ENCODE peak calls at places on chromosomes 13 and 19, in nine cellular contexts. U is amygdala; L is caudate nucleus; B is choroid plexus epithelial cell; K is A549; Z is AG08396; I is DMS53; W is IMR-90; H is stimulated activated CD8-positive, alpha-beta memory T cell treated with anti-CD3 and anti-CD28 coated beads, Interleukin-15, amount 100 ng/mL, for 24 hours. S is an unnamed sample.

GRCh38 chr13:48131481-48131992 is 36.6 kb upstream of the MED4 start:
- DNase-seq in U (no peak), L (no peak), B (peak; percentile 21), K (no peak), Z (no peak), I (no peak), W (no peak), H (no peak), S (no peak)

GRCh38 chr19:16338470-16339360 is 14.1 kb downstream of the KLF2 start:
- DNase-seq in U (no peak), L (no peak), B (peak; percentile 78), K (peak; percentile 66), Z (peak; percentile 89), I (no peak), W (peak; percentile 96), H (no peak), S (no peak)

GRCh38 chr19:39498262-39499081 is at the start of gene DLL3:
- DNase-seq in U (peak; percentile 18), L (no peak), B (peak; percentile 11), K (no peak), Z (no peak), I (peak; percentile 97), W (peak; percentile 7), H (no peak), S (no peak)

GRCh38 chr13:51767100-51767499 is 36.9 kb downstream of the DHRS12 start:
- DNase-seq in U (no peak), L (no peak), B (no peak), K (no peak), Z (no peak), I (no peak), W (no peak), H (no peak), S (no peak)

GRCh38 chr13:113034451-113035208 is 65.6 kb downstream of the MCF2L start:
- DNase-seq in U (peak; percentile 35), L (no peak), B (peak; percentile 70), K (peak; percentile 54), Z (peak; percentile 90), I (no peak), W (peak; percentile 56), H (no peak), S (no peak)

GRCh38 chr19:23310729-23311211 is 60.6 kb upstream of the ZNF724 start:
- DNase-seq in U (no peak), L (no peak), B (no peak), K (no peak), Z (no peak), I (no peak), W (no peak), H (no peak), S (no peak)

GRCh38 chr13:65091031-65091430 is 2139.1 kb downstream of the PCDH9 start:
- DNase-seq in U (no peak), L (no peak), B (no peak), K (no peak), Z (no peak), I (no peak), W (no peak), H (no peak), S (no peak)

GRCh38 chr19:19371056-19371455 is 34.4 kb upstream of the GATAD2A start:
- DNase-seq in U (no peak), L (no peak), B (no peak), K (no peak), Z (no peak), I (no peak), W (no peak), H (no peak), S (no peak)

GRCh38 chr19:28290963-28291657 is 921.8 kb downstream of the UQCRFS1 start:
- DNase-seq in U (no peak), L (no peak), B (peak; percentile 30), K (no peak), Z (no peak), I (no peak), W (no peak), H (no peak), S (no peak)

GRCh38 chr19:42461700-42462324 is 19.1 kb upstream of the CXCL17 start:
- DNase-seq in U (peak; percentile 73), L (peak; percentile 53), B (no peak), K (no peak), Z (no peak), I (no peak), W (no peak), H (no peak), S (peak; percentile 87)

GRCh38 chr13:24764276-24764630 is 284 bp downstream of the RNF17 start:
- DNase-seq in U (no peak), L (no peak), B (no peak), K (no peak), Z (no peak), I (no peak), W (no peak), H (no peak), S (no peak)

GRCh38 chr13:39073983-39074382 is 35.7 kb downstream of the NHLRC3 start:
- DNase-seq in U (no peak), L (no peak), B (no peak), K (no peak), Z (no peak), I (no peak), W (no peak), H (no peak), S (no peak)

GRCh38 chr13:79491715-79492114 is 10.8 kb downstream of the NDFIP2 start:
- DNase-seq in U (no peak), L (no peak), B (peak; percentile 88), K (no peak), Z (peak; percentile 30), I (no peak), W (peak; percentile 71), H (no peak), S (no peak)

GRCh38 chr13:100506154-100506553 is 82.4 kb downstream of the GGACT start:
- DNase-seq in U (no peak), L (no peak), B (no peak), K (no peak), Z (no peak), I (no peak), W (no peak), H (no peak), S (no peak)

GRCh38 chr13:47334173-47334572 is 437.3 kb upstream of the HTR2A start:
- DNase-seq in U (no peak), L (no peak), B (peak; percentile 90), K (no peak), Z (peak; percentile 27), I (no peak), W (peak; percentile 93), H (no peak), S (no peak)

GRCh38 chr19:40238775-40239174 is 12.3 kb upstream of the CCNP start:
- DNase-seq in U (no peak), L (no peak), B (no peak), K (no peak), Z (no peak), I (no peak), W (no peak), H (no peak), S (no peak)

GRCh38 chr13:37385248-37385647 is 213.3 kb downstream of the POSTN start:
- DNase-seq in U (no peak), L (no peak), B (no peak), K (no peak), Z (no peak), I (no peak), W (no peak), H (no peak), S (no peak)

GRCh38 chr19:29524201-29524911 is 1.4 kb upstream of the VSTM2B start:
- DNase-seq in U (no peak), L (peak; percentile 48), B (no peak), K (no peak), Z (no peak), I (no peak), W (no peak), H (no peak), S (peak; percentile 62)

GRCh38 chr13:38657191-38657590 is 29.7 kb upstream of the FREM2 start:
- DNase-seq in U (no peak), L (no peak), B (peak; percentile 35), K (no peak), Z (no peak), I (peak; percentile 51), W (peak; percentile 6), H (no peak), S (no peak)

GRCh38 chr13:38264363-38265134 is 85.1 kb upstream of the UFM1 start:
- DNase-seq in U (no peak), L (no peak), B (no peak), K (no peak), Z (no peak), I (peak; percentile 68), W (no peak), H (no peak), S (no peak)

GRCh38 chr13:26954981-26955380 is 194.4 kb upstream of the GPR12 start:
- DNase-seq in U (no peak), L (no peak), B (no peak), K (no peak), Z (no peak), I (no peak), W (no peak), H (no peak), S (no peak)

GRCh38 chr13:23956106-23956505 is 58.8 kb upstream of the C1QTNF9B start:
- DNase-seq in U (no peak), L (no peak), B (peak; percentile 59), K (no peak), Z (no peak), I (no peak), W (peak; percentile 55), H (no peak), S (no peak)

GRCh38 chr19:10076535-10076934 is 9.6 kb upstream of the SHFL start:
- DNase-seq in U (no peak), L (no peak), B (no peak), K (no peak), Z (no peak), I (no peak), W (no peak), H (no peak), S (no peak)

GRCh38 chr13:98083507-98083906 is 59.4 kb upstream of the FARP1 start:
- DNase-seq in U (no peak), L (no peak), B (peak; percentile 89), K (no peak), Z (peak; percentile 75), I (no peak), W (peak; percentile 98), H (no peak), S (no peak)

GRCh38 chr13:32098275-32098674 is 66.7 kb downstream of the FRY start:
- DNase-seq in U (no peak), L (no peak), B (no peak), K (no peak), Z (no peak), I (no peak), W (no peak), H (no peak), S (no peak)

GRCh38 chr19:18894254-18895037 is 1.5 kb downstream of the CERS1 start:
- DNase-seq in U (peak; percentile 94), L (peak; percentile 91), B (peak; percentile 43), K (peak; percentile 18), Z (peak; percentile 83), I (peak; percentile 69), W (peak; percentile 35), H (no peak), S (peak; percentile 98)

GRCh38 chr19:47228168-47228936 is 2.6 kb downstream of the BBC3 start:
- DNase-seq in U (no peak), L (no peak), B (no peak), K (peak; percentile 71), Z (no peak), I (peak; percentile 85), W (peak; percentile 17), H (no peak), S (peak; percentile 37)

GRCh38 chr13:80082396-80083096 is 258.4 kb downstream of the SPRY2 start:
- DNase-seq in U (no peak), L (no peak), B (peak; percentile 26), K (no peak), Z (peak; percentile 21), I (no peak), W (peak; percentile 74), H (no peak), S (no peak)

GRCh38 chr13:67353891-67354459 is 123.8 kb upstream of the PCDH9 start:
- DNase-seq in U (no peak), L (no peak), B (peak; percentile 62), K (no peak), Z (no peak), I (no peak), W (peak; percentile 27), H (no peak), S (no peak)

GRCh38 chr19:15820646-15821045 is 5.2 kb upstream of the OR10H1 start:
- DNase-seq in U (no peak), L (no peak), B (no peak), K (no peak), Z (no peak), I (no peak), W (no peak), H (no peak), S (no peak)

GRCh38 chr13:100657881-100658315 is 16.7 kb downstream of the TMTC4 start:
- DNase-seq in U (peak; percentile 79), L (peak; percentile 81), B (no peak), K (no peak), Z (no peak), I (no peak), W (no peak), H (no peak), S (peak; percentile 83)

S was measured in anterior cingulate cortex.